ENCODE peak calls at places on chromosomes 1 and 21, in eight cellular contexts. J, U, W, S, D, B, Z and O are unnamed samples.

GRCh38 chr1:245067257-245067656 is 87.5 kb upstream of the KIF26B start:
- DNase-seq in D (no peak), W (no peak), J (no peak), B (no peak), Z (no peak), S (no peak), U (no peak), O (no peak)

GRCh38 chr21:16419188-16419874 is 689.5 kb downstream of the USP25 start:
- DNase-seq in Z (no peak), D (no peak), U (peak), S (no peak), B (no peak), W (peak), J (no peak), O (no peak)

GRCh38 chr1:94438692-94439276 is 20.6 kb downstream of the ABCD3 start:
- DNase-seq in Z (no peak), B (no peak), D (no peak), W (no peak), J (no peak), U (no peak), S (no peak), O (no peak)

GRCh38 chr1:205916541-205916940 is 26.7 kb downstream of the SLC26A9 start:
- DNase-seq in U (no peak), Z (no peak), B (no peak), W (no peak), J (no peak), S (no peak), D (no peak), O (no peak)

GRCh38 chr21:46159841-46160562 is 4.6 kb upstream of the FTCD start:
- DNase-seq in Z (no peak), D (no peak), J (no peak), W (peak), U (no peak), S (peak), B (no peak), O (no peak)

GRCh38 chr1:41534181-41535076 is 49.9 kb upstream of the EDN2 start:
- DNase-seq in Z (no peak), S (no peak), J (no peak), D (no peak), B (no peak), W (no peak), U (no peak), O (no peak)

GRCh38 chr1:7707527-7707926 is 63.6 kb upstream of the VAMP3 start:
- DNase-seq in W (no peak), D (no peak), U (no peak), B (no peak), J (no peak), S (no peak), Z (no peak), O (no peak)

GRCh38 chr1:237045278-237046016 is 3.5 kb downstream of the RYR2 start:
- DNase-seq in W (no peak), D (peak), Z (no peak), S (no peak), U (no peak), B (no peak), J (no peak), O (no peak)

GRCh38 chr1:43564617-43565348 is 34.1 kb downstream of the PTPRF start:
- DNase-seq in B (no peak), S (no peak), U (no peak), Z (no peak), J (no peak), W (no peak), D (peak), O (no peak)

GRCh38 chr1:109802901-109803561 is 39.3 kb upstream of the EPS8L3 start:
- DNase-seq in D (no peak), U (no peak), W (peak), B (no peak), S (peak), J (no peak), Z (no peak), O (no peak)

GRCh38 chr1:238589843-238590435 is 699.2 kb upstream of the ZP4 start:
- DNase-seq in W (no peak), J (no peak), U (no peak), D (no peak), S (no peak), B (no peak), Z (no peak), O (no peak)

GRCh38 chr1:119956306-119956705 is 60.0 kb upstream of the ADAM30 start:
- DNase-seq in W (no peak), D (no peak), U (no peak), S (no peak), B (no peak), Z (no peak), J (no peak), O (no peak)

GRCh38 chr1:173411835-173412742 is 65.0 kb upstream of the PRDX6 start:
- DNase-seq in J (no peak), Z (no peak), U (no peak), B (no peak), D (no peak), W (no peak), S (no peak), O (no peak)

GRCh38 chr1:201691716-201692115 is 137.2 kb upstream of the IPO9 start:
- DNase-seq in D (no peak), U (no peak), S (no peak), Z (no peak), J (no peak), B (no peak), W (no peak), O (no peak)

GRCh38 chr1:9655836-9656235 is 4.3 kb downstream of the PIK3CD start:
- DNase-seq in W (no peak), U (no peak), Z (no peak), D (no peak), B (no peak), J (no peak), S (no peak), O (no peak)

GRCh38 chr1:219358080-219358479 is 184.4 kb downstream of the LYPLAL1 start:
- DNase-seq in J (no peak), U (no peak), Z (no peak), D (no peak), W (no peak), S (no peak), B (no peak), O (no peak)

GRCh38 chr21:42198949-42199348 is 20.0 kb upstream of the ABCG1 start:
- DNase-seq in S (no peak), J (peak), W (no peak), D (no peak), U (no peak), Z (no peak), B (no peak), O (no peak)

GRCh38 chr1:222706815-222707214 is 5.5 kb downstream of the AIDA start:
- DNase-seq in U (no peak), D (no peak), W (no peak), B (no peak), Z (no peak), S (no peak), J (no peak), O (no peak)

GRCh38 chr1:155134322-155134721 is 1.3 kb upstream of the SLC50A1 start:
- DNase-seq in D (no peak), W (no peak), B (no peak), Z (no peak), U (no peak), S (no peak), J (no peak), O (no peak)

GRCh38 chr1:210597555-210598134 is 268.9 kb downstream of the HHAT start:
- DNase-seq in Z (no peak), D (no peak), B (no peak), U (no peak), W (no peak), J (no peak), S (no peak), O (peak)

GRCh38 chr1:115134850-115135484 is 45.7 kb upstream of the TSPAN2 start:
- DNase-seq in D (no peak), W (no peak), J (no peak), Z (no peak), B (no peak), S (no peak), U (peak), O (no peak)